ENCODE peak calls at places on chromosomes 7 and 10, in four cellular contexts. One of them, this sample, is unnamed.

GRCh38 chr10:7424315-7424714 is 13.5 kb upstream of the SFMBT2 start:
- DNase-seq in amygdala: no peak
- DNase-seq in SJSA1: no peak
- DNase-seq in GM10248: no peak
- DNase-seq in this sample: no peak

GRCh38 chr7:41882271-41882670 is 179.4 kb upstream of the INHBA start:
- DNase-seq in amygdala: no peak
- DNase-seq in SJSA1: no peak
- DNase-seq in GM10248: no peak
- DNase-seq in this sample: no peak

GRCh38 chr7:4789194-4790077 is 14.0 kb downstream of the AP5Z1 start:
- DNase-seq in amygdala: no peak
- DNase-seq in SJSA1: no peak
- DNase-seq in GM10248: no peak
- DNase-seq in this sample: no peak

GRCh38 chr10:2212196-2212719 is 474.9 kb upstream of the ADARB2 start:
- DNase-seq in amygdala: no peak
- DNase-seq in SJSA1: no peak
- DNase-seq in GM10248: no peak
- DNase-seq in this sample: no peak

GRCh38 chr10:74589226-74589673 is 237.2 kb upstream of the KAT6B start:
- DNase-seq in amygdala: peak; percentile 34
- DNase-seq in SJSA1: peak; percentile 88
- DNase-seq in GM10248: no peak
- DNase-seq in this sample: peak; percentile 64

GRCh38 chr7:133873631-133874030 is 253.5 kb upstream of the LRGUK start:
- DNase-seq in amygdala: no peak
- DNase-seq in SJSA1: no peak
- DNase-seq in GM10248: no peak
- DNase-seq in this sample: no peak

GRCh38 chr7:133649593-133649992 is 396.7 kb downstream of the EXOC4 start:
- DNase-seq in amygdala: no peak
- DNase-seq in SJSA1: no peak
- DNase-seq in GM10248: no peak
- DNase-seq in this sample: no peak

GRCh38 chr7:150852371-150852905 is at the start of gene AOC1:
- DNase-seq in amygdala: no peak
- DNase-seq in SJSA1: peak; percentile 27
- DNase-seq in GM10248: no peak
- DNase-seq in this sample: no peak

GRCh38 chr7:54687518-54688212 is 71.3 kb downstream of the SEC61G start:
- DNase-seq in amygdala: no peak
- DNase-seq in SJSA1: no peak
- DNase-seq in GM10248: no peak
- DNase-seq in this sample: no peak

GRCh38 chr7:1083729-1084657 is 3.9 kb upstream of the GPER1 start:
- DNase-seq in amygdala: no peak
- DNase-seq in SJSA1: no peak
- DNase-seq in GM10248: no peak
- DNase-seq in this sample: no peak

GRCh38 chr10:78149193-78149592 is 115.5 kb downstream of the RPS24 start:
- DNase-seq in amygdala: no peak
- DNase-seq in SJSA1: no peak
- DNase-seq in GM10248: no peak
- DNase-seq in this sample: no peak

GRCh38 chr7:127770870-127771269 is 118.9 kb downstream of the SND1 start:
- DNase-seq in amygdala: no peak
- DNase-seq in SJSA1: no peak
- DNase-seq in GM10248: no peak
- DNase-seq in this sample: no peak

GRCh38 chr7:107125475-107125874 is 43.3 kb upstream of the HBP1 start:
- DNase-seq in amygdala: no peak
- DNase-seq in SJSA1: no peak
- DNase-seq in GM10248: no peak
- DNase-seq in this sample: no peak

GRCh38 chr10:46517541-46517940 is 38.9 kb downstream of the GPRIN2 start:
- DNase-seq in amygdala: no peak
- DNase-seq in SJSA1: no peak
- DNase-seq in GM10248: no peak
- DNase-seq in this sample: no peak